ENCODE peak calls at places on chromosomes 7 and 10, in five cellular contexts. T is cardiac muscle cell, Q is GM23338, N is prostate gland, K is HCT116. C is an unnamed sample.
A peak's percentile ranks its signal among the peaks of the same experiment; 100 is the strongest.

GRCh38 chr10:86285136-86285790 is 81.3 kb downstream of the GRID1 start:
- DNase-seq in K (no peak), T (no peak), Q (no peak), N (no peak), C (no peak)

GRCh38 chr10:43676360-43676759 is 27.7 kb upstream of the ZNF32 start:
- DNase-seq in N (no peak), K (no peak), Q (no peak), T (no peak), C (no peak)

GRCh38 chr7:1282679-1283078 is 50.0 kb downstream of the UNCX start:
- DNase-seq in N (no peak), K (no peak), Q (no peak), T (no peak), C (no peak)

GRCh38 chr10:2935647-2936386 is 131.5 kb upstream of the PFKP start:
- DNase-seq in Q (peak; percentile 11), K (no peak), N (no peak), T (no peak), C (no peak)

GRCh38 chr7:15757041-15757995 is 70.8 kb upstream of the MEOX2 start:
- DNase-seq in N (no peak), T (no peak), Q (no peak), K (no peak), C (no peak)

GRCh38 chr10:129320340-129320739 is 146.7 kb upstream of the MGMT start:
- DNase-seq in K (no peak), Q (no peak), N (no peak), T (peak; percentile 11), C (no peak)

GRCh38 chr7:52017802-52018679 is 701.4 kb upstream of the COBL start:
- DNase-seq in Q (peak; percentile 92), K (no peak), N (no peak), T (no peak), C (no peak)

GRCh38 chr7:20229652-20230500 is 12.7 kb upstream of the MACC1 start:
- DNase-seq in K (no peak), Q (no peak), N (no peak), T (peak; percentile 92), C (no peak)

GRCh38 chr10:68829952-68830351 is 2.6 kb downstream of the STOX1 start:
- DNase-seq in T (no peak), Q (no peak), K (no peak), N (no peak), C (no peak)

GRCh38 chr7:37039131-37039719 is 314.9 kb upstream of the AOAH start:
- DNase-seq in K (no peak), T (no peak), N (no peak), Q (no peak), C (no peak)

GRCh38 chr7:116576350-116577319 is 51.8 kb downstream of the CAV1 start:
- DNase-seq in N (no peak), K (no peak), Q (no peak), T (peak; percentile 89), C (no peak)

GRCh38 chr7:116499168-116500070 is at the start of gene CAV2:
- DNase-seq in N (peak; percentile 65), K (peak; percentile 74), Q (peak; percentile 69), T (peak; percentile 72), C (peak; percentile 51)

GRCh38 chr10:43220971-43221418 is 45.9 kb downstream of the RASGEF1A start:
- DNase-seq in K (no peak), Q (no peak), N (no peak), T (no peak), C (no peak)

GRCh38 chr7:89771003-89771636 is 383.1 kb upstream of the STEAP1 start:
- DNase-seq in K (no peak), N (no peak), Q (peak; percentile 21), T (no peak), C (no peak)

GRCh38 chr10:7797582-7797981 is 9.6 kb downstream of the ATP5F1C start:
- DNase-seq in K (peak; percentile 49), Q (no peak), N (no peak), T (peak; percentile 92), C (peak; percentile 91)
- H3K36me3 ChIP-seq in K (peaks cover 28% of the 10 kb centered on the region), Q (peaks cover 55% of the 10 kb centered on the region), N (peaks cover 3% of the 10 kb centered on the region), T (peaks cover 48% of the 10 kb centered on the region), C (peaks cover 52% of the 10 kb centered on the region)

GRCh38 chr10:74967850-74968620 is 141.6 kb downstream of the KAT6B start:
- DNase-seq in Q (peak; percentile 17), K (no peak), T (no peak), N (no peak), C (no peak)
- H3K4me1 ChIP-seq in Q (peaks cover 15% of the 10 kb centered on the region), K (no peaks in the 10 kb centered on the region), T (peaks cover 6% of the 10 kb centered on the region), N (no peaks in the 10 kb centered on the region), C (peaks cover 14% of the 10 kb centered on the region)

GRCh38 chr7:90995996-90996395 is 268.2 kb upstream of the FZD1 start:
- DNase-seq in N (no peak), K (no peak), T (no peak), Q (no peak), C (no peak)

GRCh38 chr7:90994601-90995000 is 269.6 kb upstream of the FZD1 start:
- DNase-seq in Q (no peak), K (no peak), T (no peak), N (no peak), C (no peak)

GRCh38 chr7:91005861-91006260 is 258.4 kb upstream of the FZD1 start:
- DNase-seq in N (no peak), K (no peak), T (no peak), Q (no peak), C (no peak)

GRCh38 chr7:91005024-91005423 is 259.2 kb upstream of the FZD1 start:
- DNase-seq in K (no peak), Q (no peak), T (no peak), N (no peak), C (no peak)

DNA sequence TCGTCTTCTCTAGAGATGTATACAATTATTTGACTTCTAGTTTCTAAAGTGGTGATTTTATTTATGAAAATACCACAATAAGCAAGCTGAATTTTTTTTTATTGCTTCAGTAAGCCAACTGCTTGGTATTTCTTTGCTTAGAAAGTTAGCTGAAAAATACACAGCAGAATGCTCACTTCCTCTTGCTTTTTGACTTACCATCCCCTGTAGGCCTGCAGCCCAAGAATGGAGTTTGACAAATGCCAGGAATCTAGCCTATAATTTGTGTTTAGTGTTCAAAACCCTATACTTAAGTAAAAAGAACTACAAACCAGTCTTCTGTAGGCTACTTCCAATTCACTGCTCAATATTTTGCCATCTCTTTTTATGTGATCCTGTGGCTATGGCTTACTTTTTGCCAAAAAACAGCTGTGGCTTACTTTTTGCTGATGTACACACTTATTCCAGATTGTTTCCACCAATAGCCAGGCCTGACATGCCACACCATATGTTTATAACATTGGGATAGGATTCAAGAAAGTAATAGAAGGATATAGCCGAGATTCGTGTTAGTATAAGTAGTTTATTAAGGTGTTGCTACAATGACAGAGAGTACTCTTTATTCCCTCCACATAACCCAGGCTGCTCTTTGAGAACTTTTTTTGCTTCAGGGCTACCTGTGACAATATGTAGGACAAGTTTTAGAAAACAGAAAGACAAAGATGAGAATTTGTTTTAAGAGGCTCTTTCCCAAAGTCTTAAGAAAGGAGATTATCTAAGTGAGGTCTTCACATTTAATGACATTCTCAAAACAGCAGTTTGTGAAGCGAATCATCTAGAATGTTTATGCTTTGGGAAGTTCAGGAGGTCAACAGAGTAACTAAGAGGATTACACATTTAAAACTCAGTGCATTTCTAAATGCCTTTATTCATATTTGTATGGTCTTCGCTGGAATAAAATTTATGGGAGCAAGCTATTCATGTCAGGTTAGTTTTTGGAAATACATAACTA is 263.9 kb upstream of the FZD1 start:
- DNase-seq in N (no peak), T (no peak), Q (no peak), K (no peak), C (no peak)
- H3K27ac ChIP-seq in N (no peak overlapping the region), T (no peak overlapping the region), Q (no peak overlapping the region), K (no peak overlapping the region), C (no peak overlapping the region)

DNA sequence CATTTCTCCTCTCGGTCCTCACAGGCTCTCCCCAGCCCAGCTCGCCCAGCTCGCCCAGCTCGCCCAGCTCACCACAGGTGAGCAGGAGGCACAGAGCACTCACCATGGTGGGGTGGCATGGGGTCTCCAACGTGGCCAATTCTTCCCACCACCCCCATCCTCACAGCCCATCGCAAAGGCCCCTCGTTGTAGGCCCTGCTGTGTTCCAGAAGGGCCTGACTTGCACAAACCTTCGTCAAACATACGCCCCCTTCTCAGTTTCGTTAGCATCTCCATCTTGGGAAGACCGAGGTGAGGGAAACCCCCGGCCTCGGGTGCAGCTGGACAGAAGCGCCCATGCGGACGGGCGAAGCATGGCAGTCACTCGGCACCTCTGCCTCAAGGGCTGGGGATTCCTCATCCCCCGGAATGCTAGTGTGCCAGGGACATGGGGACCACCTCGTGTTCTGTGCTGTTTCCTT is 304.6 kb downstream of the TNS3 start:
- DNase-seq in T (no peak), N (no peak), K (no peak), Q (no peak), C (no peak)
- H3K36me3 ChIP-seq in T (no peaks in the 10 kb centered on the region), N (no peaks in the 10 kb centered on the region), K (no peaks in the 10 kb centered on the region), Q (no peaks in the 10 kb centered on the region), C (peaks cover 61% of the 10 kb centered on the region)

GRCh38 chr10:30420266-30420665 is 13.7 kb upstream of the MAP3K8 start:
- DNase-seq in N (no peak), Q (no peak), T (no peak), K (no peak), C (no peak)
- H3K4me1 ChIP-seq in N (no peaks in the 10 kb centered on the region), Q (peaks cover 27% of the 10 kb centered on the region), T (peaks cover 6% of the 10 kb centered on the region), K (peaks cover 16% of the 10 kb centered on the region), C (peaks cover 21% of the 10 kb centered on the region)

GRCh38 chr10:12888470-12888869 is 113.0 kb downstream of the CCDC3 start:
- DNase-seq in T (no peak), K (no peak), Q (no peak), N (no peak), C (peak; percentile 23)
- H3K27ac ChIP-seq in T (no peak overlapping the region), K (no peak overlapping the region), Q (no peak overlapping the region), N (no peak overlapping the region), C (no peak overlapping the region)

DNA sequence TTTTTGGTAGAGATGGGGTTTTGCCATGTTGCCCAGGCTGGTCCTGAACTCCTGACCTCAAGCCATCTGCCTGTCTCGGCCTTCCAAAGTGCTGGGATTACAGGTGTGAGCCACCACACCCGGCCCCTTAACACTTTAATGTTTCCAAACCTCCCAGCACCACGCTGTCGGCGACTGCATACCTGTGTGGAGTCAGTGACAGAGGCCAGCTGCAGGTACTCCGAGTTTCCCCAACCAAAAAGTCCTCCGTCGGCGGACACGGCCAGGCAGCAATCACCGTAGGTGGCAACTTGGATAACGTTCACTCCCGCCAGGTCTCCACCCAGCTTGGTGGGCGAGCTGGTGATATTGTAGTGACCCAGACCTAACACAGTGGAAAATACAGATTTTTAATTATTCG is 15.2 kb downstream of the RCC1L start:
- DNase-seq in K (no peak), Q (no peak), N (no peak), T (no peak), C (no peak)
- H3K36me3 ChIP-seq in K (peaks cover 14% of the 10 kb centered on the region), Q (peaks cover 10% of the 10 kb centered on the region), N (peaks cover 10% of the 10 kb centered on the region), T (peaks cover 44% of the 10 kb centered on the region), C (peaks cover 85% of the 10 kb centered on the region)

DNA sequence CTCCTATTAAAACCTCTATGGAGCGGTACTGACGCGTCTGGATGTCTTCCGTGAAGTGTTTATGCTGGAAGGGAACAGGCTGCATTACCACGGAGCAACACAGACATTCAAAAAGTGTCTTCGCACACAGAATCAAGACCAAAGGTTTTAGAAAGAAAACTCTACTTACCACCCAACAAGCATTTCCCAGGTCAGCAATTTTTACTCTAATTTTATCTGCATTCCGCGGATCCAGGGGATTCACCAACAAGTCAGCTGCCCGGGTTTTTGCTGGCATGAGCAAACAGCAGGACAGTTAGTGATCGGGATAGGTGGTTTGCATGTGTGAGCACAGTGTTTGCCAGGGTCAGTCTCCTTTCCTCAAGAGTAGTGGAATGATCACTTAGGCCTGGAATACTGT is 118.8 kb downstream of the KMT2E start:
- DNase-seq in Q (no peak), T (no peak), K (no peak), N (no peak), C (no peak)
- H3K4me1 ChIP-seq in Q (no peaks in the 10 kb centered on the region), T (peaks cover 16% of the 10 kb centered on the region), K (peaks cover 11% of the 10 kb centered on the region), N (no peaks in the 10 kb centered on the region), C (peaks cover 19% of the 10 kb centered on the region)